ENCODE peak calls at places on chromosomes 3 and 15, in seven cellular contexts. U, P, N, Z, Y, X and W are unnamed samples.

GRCh38 chr3:111610189-111610588 is 15.0 kb upstream of the ZBED2 start:
- DNase-seq in U (no peak), P (no peak), N (no peak), Z (no peak), Y (no peak), X (no peak), W (no peak)

GRCh38 chr3:195045481-195045880 is 225.5 kb downstream of the XXYLT1 start:
- DNase-seq in U (peak), P (no peak), N (no peak), Z (no peak), Y (no peak), X (no peak), W (no peak)

GRCh38 chr15:63292771-63293170 is 15.4 kb downstream of the APH1B start:
- DNase-seq in U (no peak), P (no peak), N (peak), Z (no peak), Y (no peak), X (no peak), W (no peak)

GRCh38 chr3:71112576-71112975 is 471.0 kb downstream of the FOXP1 start:
- DNase-seq in U (no peak), P (no peak), N (no peak), Z (no peak), Y (no peak), X (no peak), W (no peak)

GRCh38 chr15:91522609-91523332 is 330.7 kb upstream of the SLCO3A1 start:
- DNase-seq in U (no peak), P (no peak), N (peak), Z (peak), Y (no peak), X (no peak), W (no peak)

GRCh38 chr15:80679805-80680175 is 15.3 kb upstream of the ABHD17C start:
- DNase-seq in U (no peak), P (peak), N (no peak), Z (no peak), Y (no peak), X (no peak), W (no peak)

GRCh38 chr15:88646951-88647350 is 8.1 kb downstream of the ISG20 start:
- DNase-seq in U (peak), P (no peak), N (no peak), Z (no peak), Y (no peak), X (no peak), W (no peak)

GRCh38 chr3:197420115-197420514 is 121.7 kb upstream of the DLG1 start:
- DNase-seq in U (no peak), P (no peak), N (no peak), Z (no peak), Y (no peak), X (no peak), W (no peak)

GRCh38 chr3:114217266-114217665 is 20.1 kb downstream of the ZNF80 start:
- DNase-seq in U (no peak), P (no peak), N (no peak), Z (no peak), Y (no peak), X (no peak), W (no peak)

GRCh38 chr15:92565351-92566125 is 90.0 kb downstream of the FAM174B start:
- DNase-seq in U (no peak), P (no peak), N (no peak), Z (no peak), Y (no peak), X (no peak), W (no peak)

GRCh38 chr15:48541659-48542334 is 103.7 kb downstream of the FBN1 start:
- DNase-seq in U (no peak), P (no peak), N (peak), Z (no peak), Y (no peak), X (no peak), W (peak)

GRCh38 chr3:156605686-156606605 is 51.0 kb upstream of the SSR3 start:
- DNase-seq in U (peak), P (peak), N (peak), Z (no peak), Y (peak), X (peak), W (peak)

GRCh38 chr15:43329222-43329959 is 982 bp downstream of the LCMT2 start:
- DNase-seq in U (no peak), P (peak), N (no peak), Z (no peak), Y (peak), X (no peak), W (no peak)

GRCh38 chr3:89025185-89025584 is 82.2 kb upstream of the EPHA3 start:
- DNase-seq in U (no peak), P (no peak), N (peak), Z (no peak), Y (peak), X (no peak), W (no peak)
- H3K4me3 ChIP-seq in U (no peak), P (no peak), N (peak), Z (no peak), Y (peak), X (no peak), W (no peak)

DNA sequence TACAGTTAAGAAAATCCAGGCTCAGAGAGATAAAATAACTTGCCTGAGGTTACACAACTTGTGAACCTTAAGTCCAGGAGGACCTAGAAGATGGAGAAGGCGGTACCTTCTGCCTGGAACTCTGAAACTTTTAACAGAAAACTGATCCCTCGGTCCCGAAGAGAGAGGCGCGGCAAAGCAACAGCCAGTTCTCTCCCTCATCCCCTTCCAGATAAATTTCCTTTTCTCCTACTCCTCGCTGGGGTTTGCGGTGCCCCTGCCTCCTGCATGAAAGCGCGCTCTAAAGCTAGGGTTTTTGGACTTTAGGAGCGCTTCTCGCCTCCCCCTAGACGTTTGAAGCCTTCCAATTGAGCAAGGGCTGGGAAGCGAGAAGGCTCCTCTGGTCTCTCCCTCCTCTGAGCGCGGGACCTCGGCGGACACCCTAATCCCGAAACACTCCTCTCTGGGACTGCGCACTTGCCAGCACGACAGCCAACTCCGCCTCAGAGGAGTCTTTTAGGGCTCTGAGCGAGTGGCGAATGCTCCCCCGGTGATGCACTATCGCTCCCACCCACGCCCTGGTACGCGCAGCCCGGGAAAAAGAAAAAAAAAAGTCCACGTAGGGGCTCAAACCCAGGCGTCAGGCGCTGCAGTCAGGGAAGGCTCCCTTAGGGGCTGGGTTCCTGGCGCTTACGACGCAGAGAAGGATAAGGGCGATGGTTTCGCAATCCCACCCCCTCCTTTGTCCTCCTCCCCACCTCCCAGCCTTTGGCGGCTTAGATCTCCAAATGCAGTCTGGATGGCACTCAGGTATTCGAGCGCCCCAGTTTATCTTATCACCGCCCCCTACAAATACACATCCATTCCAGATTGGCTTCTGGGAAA is 7.9 kb upstream of the EOMES start:
- DNase-seq in U (no peak), P (no peak), N (no peak), Z (no peak), Y (no peak), X (peak), W (no peak)
- H3K4me3 ChIP-seq in U (peak), P (no peak), N (no peak), Z (no peak), Y (no peak), X (peak), W (no peak)

GRCh38 chr15:33209575-33210519 is 15.3 kb upstream of the FMN1 start:
- DNase-seq in U (no peak), P (no peak), N (no peak), Z (no peak), Y (no peak), X (no peak), W (no peak)
- H3K4me3 ChIP-seq in U (no peak), P (no peak), N (no peak), Z (no peak), Y (no peak), X (no peak), W (no peak)

DNA sequence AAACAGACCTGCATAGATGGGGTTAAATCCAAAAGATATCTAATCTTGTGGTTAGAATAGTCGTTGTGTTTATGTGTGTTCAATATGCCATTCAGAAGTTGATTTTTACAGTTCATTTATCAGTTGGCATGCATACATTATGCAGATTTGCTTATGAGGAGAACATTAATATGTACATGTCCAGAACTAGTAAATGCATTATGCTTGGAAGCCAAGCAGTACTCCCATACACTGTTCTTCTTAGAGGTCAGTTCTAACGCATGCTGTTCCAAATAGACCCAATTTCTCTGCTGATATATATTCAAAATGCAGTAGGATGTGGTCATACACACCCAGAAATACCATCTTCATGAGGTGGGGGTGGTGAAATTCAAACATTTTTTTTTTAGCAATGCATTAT is 955 bp downstream of the FGF12 start:
- DNase-seq in U (no peak), P (no peak), N (no peak), Z (no peak), Y (no peak), X (no peak), W (no peak)
- H3K4me3 ChIP-seq in U (no peak), P (no peak), N (no peak), Z (no peak), Y (no peak), X (no peak), W (no peak)

GRCh38 chr15:96347181-96348111 is 16.9 kb downstream of the NR2F2 start:
- DNase-seq in U (peak), P (no peak), N (no peak), Z (no peak), Y (no peak), X (no peak), W (no peak)

GRCh38 chr15:96349034-96349932 is 18.8 kb downstream of the NR2F2 start:
- DNase-seq in U (no peak), P (no peak), N (no peak), Z (no peak), Y (no peak), X (no peak), W (no peak)

GRCh38 chr15:96350321-96350720 is 19.8 kb downstream of the NR2F2 start:
- DNase-seq in U (no peak), P (no peak), N (no peak), Z (no peak), Y (no peak), X (no peak), W (no peak)

GRCh38 chr15:96349933-96350292 is 19.4 kb downstream of the NR2F2 start:
- DNase-seq in U (no peak), P (no peak), N (no peak), Z (no peak), Y (no peak), X (no peak), W (no peak)

GRCh38 chr15:96348112-96349027 is 17.9 kb downstream of the NR2F2 start:
- DNase-seq in U (no peak), P (no peak), N (no peak), Z (no peak), Y (no peak), X (no peak), W (no peak)
- H3K4me3 ChIP-seq in U (peak), P (no peak), N (no peak), Z (no peak), Y (no peak), X (no peak), W (no peak)